ENCODE peak calls at places on chromosomes 7 and 10, in four cellular contexts. K is K562, Q is HepG2, R is GM12878. Z is an unnamed sample.

GRCh38 chr10:11444531-11445228 is 166.8 kb downstream of the USP6NL start:
- DNase-seq in K (no peak), Q (no peak), R (no peak), Z (no peak)

GRCh38 chr7:36473454-36474282 is 84.0 kb downstream of the ANLN start:
- DNase-seq in K (peak; percentile 62), Q (peak; percentile 43), R (no peak), Z (peak; percentile 59)

GRCh38 chr10:33015798-33016547 is 57.9 kb upstream of the ITGB1 start:
- DNase-seq in K (no peak), Q (no peak), R (no peak), Z (no peak)

GRCh38 chr10:88499569-88500470 is 83.3 kb downstream of the RNLS start:
- DNase-seq in K (no peak), Q (no peak), R (no peak), Z (no peak)

GRCh38 chr7:22565315-22565811 is 65.4 kb upstream of the STEAP1B start:
- DNase-seq in K (peak; percentile 39), Q (no peak), R (peak; percentile 45), Z (no peak)

GRCh38 chr10:52198540-52198939 is 115.5 kb upstream of the DKK1 start:
- DNase-seq in K (no peak), Q (no peak), R (no peak), Z (no peak)

GRCh38 chr10:121698336-121698735 is 100.1 kb upstream of the FGFR2 start:
- DNase-seq in K (no peak), Q (no peak), R (no peak), Z (no peak)

GRCh38 chr10:42952358-42952757 is 124.5 kb upstream of the RET start:
- DNase-seq in K (peak; percentile 33), Q (peak; percentile 13), R (no peak), Z (peak; percentile 39)

GRCh38 chr7:54985405-54986360 is 33.1 kb upstream of the EGFR start:
- DNase-seq in K (no peak), Q (peak; percentile 42), R (no peak), Z (no peak)
- TF ChIP-seq BHLHE40 in K (no peak), Q (no peak), R (no peak), Z (no peak)

GRCh38 chr7:66758964-66759628 is 18.6 kb downstream of the RABGEF1 start:
- DNase-seq in K (no peak), Q (no peak), R (no peak), Z (no peak)
- TF ChIP-seq FOXK2 in K (no peak), Q (no peak), R (no peak), Z (no peak)

DNA sequence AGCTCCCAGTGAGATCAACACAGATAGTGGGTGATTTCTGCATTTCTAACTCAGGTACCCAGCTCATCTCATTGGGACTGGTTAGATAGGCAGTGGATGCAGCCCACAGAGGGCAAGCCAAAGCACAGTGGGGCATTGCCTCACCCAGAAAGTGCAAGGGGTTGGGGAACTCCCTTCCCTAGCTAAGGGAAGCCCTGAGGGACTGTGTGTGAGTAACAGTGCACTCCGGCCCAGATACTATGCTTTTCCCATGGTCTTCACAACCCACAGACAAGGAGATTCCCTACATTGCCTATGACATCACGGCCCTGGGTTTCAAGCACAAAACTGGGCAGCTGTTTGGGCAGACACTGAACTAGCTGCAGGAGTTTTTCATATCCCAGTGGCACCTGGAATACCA is 62.8 kb downstream of the PPP1R3A start:
- DNase-seq in K (no peak), Q (no peak), R (no peak), Z (no peak)
- TF ChIP-seq BHLHE40 in K (no peak), Q (no peak), R (no peak), Z (no peak)

DNA sequence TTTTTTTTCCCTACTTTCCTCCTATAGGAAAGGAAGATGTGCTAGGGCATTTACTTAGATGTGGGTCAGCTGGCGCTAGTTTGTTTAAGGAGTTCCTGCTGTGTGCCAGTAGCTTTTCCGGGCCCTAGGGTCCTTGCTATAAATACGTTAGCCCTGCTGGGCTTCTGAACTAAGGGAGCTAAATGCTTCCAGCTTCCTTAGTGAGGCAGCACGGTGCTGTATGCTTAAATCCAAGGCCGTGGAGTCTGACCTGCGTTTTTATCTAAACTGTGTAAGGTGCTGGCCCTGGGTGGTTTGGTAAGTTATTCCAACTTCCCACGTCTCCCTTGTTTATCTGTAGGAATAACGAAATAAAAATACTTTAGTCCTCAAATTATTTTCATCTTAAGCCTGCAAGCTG is 594 bp downstream of the TDRD1 start:
- DNase-seq in K (no peak), Q (no peak), R (no peak), Z (no peak)
- TF ChIP-seq FOXK2 in K (no peak), Q (no peak), R (no peak), Z (no peak)